ENCODE peak calls at places on chromosomes 1 and 21, in six cellular contexts. A is SK-N-SH, H is left lung, R is stomach, X is AG09319, S is prostate gland. T is an unnamed sample.

GRCh38 chr1:21904725-21905520 is 32.2 kb downstream of the HSPG2 start:
- DNase-seq in A (no peak), H (no peak), R (peak), X (no peak), S (no peak), T (no peak)

GRCh38 chr21:46155514-46156377 is at the start of gene FTCD:
- DNase-seq in A (no peak), H (no peak), R (peak), X (no peak), S (no peak), T (no peak)

GRCh38 chr1:168467452-168467851 is 76.3 kb downstream of the XCL2 start:
- DNase-seq in A (no peak), H (no peak), R (no peak), X (no peak), S (no peak), T (no peak)

GRCh38 chr1:35886606-35887431 is 3.8 kb downstream of the AGO1 start:
- DNase-seq in A (peak), H (no peak), R (no peak), X (no peak), S (no peak), T (no peak)

GRCh38 chr1:201850053-201850397 is 21.1 kb downstream of the IPO9 start:
- DNase-seq in A (no peak), H (no peak), R (no peak), X (peak), S (no peak), T (peak)

GRCh38 chr21:16007933-16008332 is 278.2 kb downstream of the USP25 start:
- DNase-seq in A (no peak), H (no peak), R (no peak), X (no peak), S (no peak), T (no peak)

GRCh38 chr1:158017800-158018595 is 24.6 kb downstream of the KIRREL1 start:
- DNase-seq in A (no peak), H (no peak), R (no peak), X (no peak), S (no peak), T (no peak)

GRCh38 chr1:105137543-105138444 is 1388.1 kb downstream of the AMY1C start:
- DNase-seq in A (peak), H (no peak), R (no peak), X (no peak), S (no peak), T (no peak)

GRCh38 chr21:14880922-14881321 is 183.9 kb downstream of the NRIP1 start:
- DNase-seq in A (no peak), H (no peak), R (no peak), X (no peak), S (no peak), T (no peak)

GRCh38 chr1:33562563-33562962 is 90.1 kb downstream of the ZSCAN20 start:
- DNase-seq in A (no peak), H (no peak), R (no peak), X (no peak), S (no peak), T (no peak)

GRCh38 chr1:212651977-212652376 is 43.4 kb downstream of the ATF3 start:
- DNase-seq in A (no peak), H (no peak), R (no peak), X (no peak), S (no peak), T (no peak)

GRCh38 chr1:154747841-154748766 is 122.0 kb downstream of the KCNN3 start:
- DNase-seq in A (peak), H (no peak), R (no peak), X (no peak), S (no peak), T (no peak)

GRCh38 chr1:39819091-39819812 is 30.6 kb upstream of the BMP8B start:
- DNase-seq in A (no peak), H (no peak), R (peak), X (no peak), S (no peak), T (no peak)

GRCh38 chr1:59110287-59110686 is 186.6 kb upstream of the FGGY start:
- DNase-seq in A (no peak), H (no peak), R (no peak), X (no peak), S (no peak), T (no peak)

GRCh38 chr1:197208945-197209344 is 59.1 kb upstream of the CRB1 start:
- DNase-seq in A (no peak), H (no peak), R (no peak), X (no peak), S (no peak), T (no peak)

GRCh38 chr1:211541715-211542477 is 37.1 kb downstream of the SLC30A1 start:
- DNase-seq in A (no peak), H (no peak), R (peak), X (no peak), S (peak), T (peak)

GRCh38 chr1:25671929-25672328 is 55.3 kb downstream of the MAN1C1 start:
- DNase-seq in A (no peak), H (no peak), R (no peak), X (no peak), S (no peak), T (no peak)

GRCh38 chr1:154497026-154497806 is 4.8 kb upstream of the TDRD10 start:
- DNase-seq in A (peak), H (no peak), R (peak), X (no peak), S (no peak), T (peak)

GRCh38 chr21:46060596-46061061 is 37.3 kb upstream of the COL6A2 start:
- DNase-seq in A (no peak), H (peak), R (peak), X (peak), S (no peak), T (peak)

GRCh38 chr1:55640708-55641473 is 425.7 kb upstream of the USP24 start:
- DNase-seq in A (peak), H (no peak), R (peak), X (no peak), S (peak), T (peak)

GRCh38 chr1:160520999-160521398 is 2.1 kb downstream of the SLAMF6 start:
- DNase-seq in A (no peak), H (no peak), R (no peak), X (no peak), S (no peak), T (no peak)

GRCh38 chr1:1793481-1794244 is 15.4 kb upstream of the NADK start:
- DNase-seq in A (no peak), H (no peak), R (no peak), X (no peak), S (no peak), T (no peak)

GRCh38 chr21:16563111-16563510 is 833.3 kb downstream of the USP25 start:
- DNase-seq in A (no peak), H (no peak), R (no peak), X (no peak), S (no peak), T (no peak)

GRCh38 chr1:91783423-91784162 is 102.4 kb downstream of the TGFBR3 start:
- DNase-seq in A (no peak), H (no peak), R (no peak), X (no peak), S (no peak), T (no peak)

GRCh38 chr1:214123061-214123784 is 135.4 kb downstream of the PROX1 start:
- DNase-seq in A (peak), H (no peak), R (peak), X (no peak), S (peak), T (peak)

GRCh38 chr1:218463194-218464156 is 118.3 kb downstream of the TGFB2 start:
- DNase-seq in A (peak), H (peak), R (no peak), X (no peak), S (no peak), T (peak)

GRCh38 chr1:181088079-181089016 is at the start of gene IER5:
- DNase-seq in A (peak), H (peak), R (peak), X (peak), S (peak), T (peak)

DNA sequence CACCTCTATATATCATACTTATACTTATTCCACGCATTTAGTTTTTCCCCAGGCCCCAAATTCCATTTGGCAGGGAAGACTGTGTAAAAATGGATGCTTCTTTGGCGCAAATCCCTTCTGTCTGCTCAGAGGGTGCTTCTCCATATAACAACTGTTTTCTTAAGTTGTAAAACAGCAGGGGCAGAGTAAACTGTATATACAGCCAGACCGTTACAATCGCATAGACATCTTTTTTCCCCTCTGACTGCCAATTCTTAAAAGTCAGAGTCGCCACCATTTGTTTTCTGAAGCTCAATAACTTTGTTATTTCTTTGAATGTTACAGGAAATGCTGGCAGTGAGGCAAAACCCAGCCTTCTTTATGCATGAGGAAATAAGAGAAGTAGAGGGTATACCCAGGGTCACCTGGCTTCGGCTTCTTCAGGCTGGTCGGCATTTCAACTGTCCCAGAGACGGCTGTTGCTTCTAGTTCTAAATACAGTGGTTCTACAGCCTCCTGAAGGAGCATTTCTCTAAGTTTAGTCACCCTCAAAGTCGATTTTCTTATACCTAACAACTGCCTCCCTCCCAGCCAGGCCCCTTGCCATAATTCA is 188.4 kb downstream of the CLIC6 start:
- DNase-seq in A (no peak), H (no peak), R (no peak), X (no peak), S (no peak), T (peak)
- TF ChIP-seq CTCF in A (no peak), H (no peak), R (no peak), X (no peak), S (no peak), T (no peak)

DNA sequence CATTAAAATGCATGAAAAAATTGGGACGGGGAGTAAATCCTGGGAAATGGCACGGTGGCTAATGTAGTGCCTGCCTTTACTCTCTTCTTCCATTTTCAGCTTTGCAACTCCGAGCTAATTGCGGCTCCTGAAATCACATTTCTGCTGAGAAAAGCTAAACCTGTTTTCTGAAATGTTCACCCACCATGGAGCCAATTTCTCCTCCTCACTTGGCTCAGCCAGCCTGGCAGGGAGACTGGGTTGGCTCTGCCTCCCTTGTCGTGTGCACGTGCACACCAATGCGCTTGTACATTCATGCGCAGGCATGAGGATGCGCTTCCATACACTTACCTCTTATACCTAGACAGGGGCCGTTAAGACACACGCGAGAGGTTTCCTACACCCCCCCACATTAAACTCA is 165.4 kb downstream of the PLXNA2 start:
- DNase-seq in A (no peak), H (no peak), R (no peak), X (no peak), S (no peak), T (no peak)
- TF ChIP-seq CTCF in A (no peak), H (no peak), R (no peak), X (no peak), S (no peak), T (no peak)

GRCh38 chr21:44461438-44462089 is 6.3 kb downstream of the LRRC3 start:
- DNase-seq in A (peak), H (peak), R (no peak), X (no peak), S (no peak), T (peak)
- TF ChIP-seq CTCF in A (peak), H (no peak), R (no peak), X (no peak), S (no peak), T (no peak)

DNA sequence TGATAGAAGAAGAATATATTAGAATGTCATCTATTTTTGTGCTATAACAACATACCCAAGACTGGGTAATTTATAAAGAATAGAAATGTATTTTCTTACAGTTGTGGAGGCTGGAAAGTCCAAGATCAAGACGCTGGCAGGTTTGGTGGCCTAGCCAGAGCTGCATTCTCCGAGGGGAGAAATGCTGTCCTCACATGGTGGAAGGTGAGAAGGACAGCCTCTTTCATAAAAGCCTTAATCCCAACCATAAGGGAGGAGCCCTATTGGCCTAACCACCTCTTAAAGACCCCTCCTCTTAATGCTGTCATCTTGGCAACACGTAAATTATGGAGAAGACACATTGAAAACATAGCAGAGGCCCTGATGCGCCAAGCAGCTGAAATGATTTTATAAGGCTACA is 60.1 kb upstream of the KAZN start:
- DNase-seq in A (no peak), H (no peak), R (no peak), X (no peak), S (no peak), T (no peak)
- TF ChIP-seq CTCF in A (no peak), H (no peak), R (no peak), X (no peak), S (no peak), T (peak)

DNA sequence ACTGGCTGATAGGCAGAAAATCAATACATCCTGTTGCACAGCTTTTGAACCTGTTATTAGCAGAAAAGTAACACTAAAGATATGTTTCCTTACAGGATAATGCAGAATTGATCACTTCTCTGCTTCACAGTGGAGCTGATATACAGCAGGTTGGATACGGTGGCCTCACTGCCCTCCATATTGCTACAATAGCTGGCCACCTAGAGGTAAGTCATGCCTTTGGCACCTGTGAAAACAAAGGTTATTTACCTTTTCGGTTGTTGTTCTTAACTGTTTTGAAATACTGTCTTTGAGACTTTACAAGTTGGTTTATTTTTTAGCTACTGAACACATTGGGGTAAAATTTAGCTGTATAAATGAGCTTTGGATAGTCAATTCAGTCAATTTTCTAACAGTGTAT is 36.3 kb downstream of the TNNI3K start:
- DNase-seq in A (no peak), H (no peak), R (no peak), X (no peak), S (no peak), T (no peak)
- TF ChIP-seq CTCF in A (no peak), H (no peak), R (no peak), X (no peak), S (no peak), T (no peak)

GRCh38 chr1:236920270-236920894 is 83.9 kb downstream of the MT1HL1 start:
- DNase-seq in A (no peak), H (no peak), R (no peak), X (no peak), S (no peak), T (no peak)
- TF ChIP-seq CTCF in A (no peak), H (no peak), R (no peak), X (no peak), S (no peak), T (no peak)

GRCh38 chr1:23177438-23178380 is 9.1 kb upstream of the LUZP1 start:
- DNase-seq in A (peak), H (peak), R (peak), X (no peak), S (peak), T (peak)
- TF ChIP-seq CTCF in A (no peak), H (peak), R (no peak), X (no peak), S (no peak), T (peak)

DNA sequence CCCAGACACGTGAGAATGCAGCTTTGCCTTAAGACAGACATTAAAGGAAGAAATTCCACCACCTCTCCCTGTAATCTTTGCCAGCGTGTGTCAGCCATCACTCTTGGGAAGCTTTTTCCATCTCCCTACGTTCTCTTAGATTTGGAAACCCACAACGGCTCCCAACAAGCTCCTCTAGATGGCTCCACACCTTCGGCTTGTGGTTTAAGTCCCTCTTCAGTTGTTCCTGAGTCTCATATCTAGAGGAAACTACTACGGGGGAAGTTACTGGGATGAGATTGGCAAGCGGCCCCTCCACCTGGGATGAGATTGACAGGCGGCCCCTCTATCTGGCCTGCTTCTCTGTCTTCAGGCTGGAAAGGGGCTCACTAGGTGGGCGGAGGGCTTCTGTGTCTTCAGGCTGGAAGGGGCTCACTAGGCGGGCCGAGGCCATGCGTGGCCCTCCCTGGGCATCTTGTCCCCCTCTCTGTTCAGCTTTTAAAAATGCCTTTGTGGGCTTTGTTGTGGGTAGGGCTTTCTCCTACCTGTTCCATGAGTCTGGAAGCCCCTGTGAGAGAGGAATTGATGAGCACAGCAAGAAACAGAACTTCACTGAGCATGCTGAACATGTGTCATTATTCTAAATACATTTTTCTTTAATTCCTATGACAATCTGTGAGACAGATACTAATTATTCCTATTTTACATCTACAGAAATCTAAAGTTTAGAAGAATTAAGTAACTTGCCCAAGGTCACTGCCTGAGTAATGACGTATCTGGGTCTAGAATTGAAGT is 670.5 kb downstream of the KIF26B start:
- DNase-seq in A (no peak), H (no peak), R (no peak), X (no peak), S (no peak), T (no peak)
- TF ChIP-seq CTCF in A (no peak), H (no peak), R (no peak), X (no peak), S (no peak), T (no peak)